ENCODE peak calls at places on chromosomes 1 and 21, in seven cellular contexts. Y, R, J, U, M, D and L are unnamed samples.

GRCh38 chr1:7915826-7916225 is 24.8 kb downstream of the TNFRSF9 start:
- DNase-seq in Y (no peak), M (peak), D (no peak), R (no peak), U (no peak), J (no peak), L (no peak)

GRCh38 chr1:206631085-206631509 is 4.2 kb upstream of the DYRK3 start:
- DNase-seq in D (peak), R (no peak), J (no peak), U (peak), M (no peak), Y (peak), L (no peak)

GRCh38 chr1:115373305-115373704 is 35.3 kb upstream of the NGF start:
- DNase-seq in J (no peak), R (no peak), M (no peak), D (no peak), U (peak), Y (no peak), L (no peak)

GRCh38 chr1:109371271-109371739 is 26.4 kb downstream of the SORT1 start:
- DNase-seq in D (no peak), J (no peak), U (peak), Y (peak), M (no peak), R (peak), L (no peak)

GRCh38 chr1:48469616-48470500 is 2.1 kb downstream of the SPATA6 start:
- DNase-seq in Y (peak), R (peak), J (peak), D (peak), U (peak), M (no peak), L (no peak)

GRCh38 chr21:17402885-17403477 is 109.9 kb upstream of the CXADR start:
- DNase-seq in U (peak), R (no peak), D (no peak), Y (no peak), M (no peak), J (no peak), L (no peak)

GRCh38 chr1:45913183-45913924 is 109.9 kb downstream of the MAST2 start:
- DNase-seq in D (peak), Y (peak), R (peak), J (no peak), M (no peak), U (peak), L (peak)

GRCh38 chr1:212401838-212402582 is 12.7 kb downstream of the PACC1 start:
- DNase-seq in R (no peak), U (peak), J (no peak), Y (no peak), M (no peak), D (no peak), L (no peak)

GRCh38 chr1:234969011-234969441 is 159.6 kb downstream of the TOMM20 start:
- DNase-seq in J (no peak), U (peak), Y (no peak), D (no peak), R (no peak), M (no peak), L (no peak)

GRCh38 chr1:234721476-234722266 is 111.7 kb upstream of the IRF2BP2 start:
- DNase-seq in J (no peak), D (peak), R (peak), Y (peak), U (peak), M (no peak), L (no peak)

GRCh38 chr1:199007423-199007822 is 368.6 kb downstream of the PTPRC start:
- DNase-seq in Y (peak), M (no peak), D (no peak), R (no peak), J (peak), U (no peak), L (no peak)

GRCh38 chr1:206510371-206510770 is 3.0 kb downstream of the RASSF5 start:
- DNase-seq in Y (peak), D (no peak), J (no peak), U (no peak), R (no peak), M (no peak), L (no peak)

GRCh38 chr1:244319283-244320132 is 132.2 kb downstream of the ADSS2 start:
- DNase-seq in R (no peak), U (peak), D (no peak), Y (no peak), J (no peak), M (no peak), L (no peak)

GRCh38 chr1:51624851-51625250 is 8.0 kb downstream of the OSBPL9 start:
- DNase-seq in M (no peak), R (no peak), Y (no peak), J (no peak), U (peak), D (no peak), L (no peak)

GRCh38 chr1:176693697-176694329 is 230.8 kb downstream of the PAPPA2 start:
- DNase-seq in Y (peak), J (no peak), M (no peak), D (no peak), R (no peak), U (peak), L (no peak)

GRCh38 chr1:221887091-221887746 is 145.3 kb upstream of the DUSP10 start:
- DNase-seq in Y (peak), J (peak), M (no peak), R (peak), U (peak), D (peak), L (no peak)

GRCh38 chr1:221888218-221888617 is 146.3 kb upstream of the DUSP10 start:
- DNase-seq in M (no peak), R (no peak), D (no peak), Y (no peak), J (no peak), U (no peak), L (no peak)

GRCh38 chr1:221884821-221885220 is 142.9 kb upstream of the DUSP10 start:
- DNase-seq in J (no peak), R (no peak), U (peak), Y (no peak), D (no peak), M (no peak), L (no peak)

GRCh38 chr1:221887758-221888157 is 145.9 kb upstream of the DUSP10 start:
- DNase-seq in D (no peak), U (no peak), J (no peak), Y (no peak), M (no peak), R (no peak), L (no peak)

DNA sequence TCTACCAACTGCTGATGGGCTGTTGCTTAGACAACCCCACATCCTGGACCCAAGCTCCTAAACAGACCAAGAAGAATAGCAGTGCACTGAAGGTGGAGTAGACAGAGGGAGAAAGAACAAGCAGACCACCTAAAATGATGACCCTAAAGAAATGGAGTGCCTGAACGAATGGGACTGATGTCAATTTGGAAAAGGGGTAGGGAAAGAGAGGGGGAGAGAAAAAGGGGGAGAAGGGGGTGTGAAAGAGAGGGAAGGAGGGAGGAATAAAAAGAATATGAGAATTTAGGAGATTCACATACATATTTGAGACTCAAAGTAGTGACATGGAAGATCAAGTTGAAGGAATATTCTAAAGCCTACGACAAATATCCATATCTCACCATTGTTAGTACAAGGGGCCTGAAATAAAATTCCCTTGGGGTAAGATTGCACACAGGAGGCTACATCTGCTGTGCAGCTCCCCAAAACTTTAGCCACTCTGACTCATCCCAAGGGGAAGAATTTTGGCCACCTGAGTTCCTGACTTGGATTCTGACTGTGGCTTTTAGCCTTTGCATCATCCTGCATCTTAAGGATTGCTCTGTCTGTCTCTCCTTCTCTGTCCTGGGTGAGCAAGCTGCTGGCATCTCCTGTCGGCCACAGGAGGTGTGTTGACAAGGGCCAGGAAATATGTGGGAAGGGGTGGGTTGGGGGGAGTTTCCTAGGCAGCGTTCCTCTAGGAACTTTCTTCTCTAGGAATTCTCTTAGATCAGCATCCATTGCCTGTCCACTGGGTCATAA is 144.6 kb upstream of the DUSP10 start:
- DNase-seq in Y (no peak), R (no peak), J (no peak), D (no peak), U (no peak), M (no peak), L (no peak)
- H3K27ac ChIP-seq in Y (no peak), R (no peak), J (no peak), D (no peak), U (peak), M (no peak), L (no peak)

DNA sequence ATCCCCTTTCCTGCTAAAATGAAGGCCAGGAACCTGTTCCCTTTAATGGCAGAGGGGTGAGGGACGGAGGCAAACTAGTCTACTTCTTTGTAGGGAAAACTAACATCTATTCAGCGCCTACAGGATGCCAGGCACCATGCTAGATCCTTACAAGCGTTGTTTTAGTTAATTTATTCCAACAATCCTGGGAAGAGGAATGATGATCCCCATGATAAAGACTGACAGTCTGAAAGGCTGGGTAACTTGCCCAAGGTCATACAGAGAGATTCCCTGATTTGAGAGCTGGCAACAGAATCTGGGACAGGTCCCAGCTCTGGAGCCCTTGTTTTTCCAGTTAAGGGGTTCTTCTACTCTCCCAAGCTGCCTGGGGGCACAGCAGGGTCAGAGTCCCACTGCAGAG is 662 bp upstream of the E2F2 start:
- DNase-seq in M (no peak), U (no peak), Y (no peak), J (no peak), R (no peak), D (no peak), L (no peak)
- H3K27ac ChIP-seq in M (no peak), U (no peak), Y (peak), J (peak), R (peak), D (no peak), L (no peak)

DNA sequence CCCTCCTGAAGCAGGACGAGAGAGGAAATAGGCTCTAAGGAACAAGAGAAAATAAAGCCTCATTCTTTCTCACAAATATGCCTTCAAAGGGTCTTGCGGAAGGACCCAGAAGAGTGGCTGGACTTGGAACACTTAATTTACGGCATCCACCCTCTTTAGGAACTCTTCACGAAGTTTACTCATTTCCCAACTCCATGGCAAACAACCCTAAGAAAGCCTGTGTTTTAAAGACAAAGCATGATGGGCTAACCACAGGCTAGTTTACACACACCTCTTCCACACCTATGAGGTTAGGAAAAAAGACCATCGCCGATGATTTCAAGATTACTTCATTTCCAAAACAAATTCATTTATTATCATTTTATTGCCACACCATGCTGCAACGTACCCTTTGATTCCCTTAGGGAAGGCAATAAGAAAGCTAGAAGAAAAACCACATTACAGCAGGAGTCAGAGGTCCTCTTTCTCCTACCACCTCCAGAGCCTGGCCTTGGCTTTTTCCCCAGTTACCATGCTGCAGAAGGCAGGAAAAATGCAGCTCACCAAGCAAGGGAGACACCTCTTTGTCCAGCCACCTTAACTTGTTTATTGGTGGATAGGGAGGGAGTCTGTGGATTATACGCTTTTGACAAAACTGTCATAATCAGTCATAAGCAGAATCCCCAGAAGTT is 29.6 kb downstream of the CHI3L2 start:
- DNase-seq in M (no peak), D (no peak), J (no peak), Y (no peak), U (no peak), R (no peak), L (no peak)
- H3K27ac ChIP-seq in M (no peak), D (no peak), J (no peak), Y (no peak), U (no peak), R (no peak), L (no peak)

DNA sequence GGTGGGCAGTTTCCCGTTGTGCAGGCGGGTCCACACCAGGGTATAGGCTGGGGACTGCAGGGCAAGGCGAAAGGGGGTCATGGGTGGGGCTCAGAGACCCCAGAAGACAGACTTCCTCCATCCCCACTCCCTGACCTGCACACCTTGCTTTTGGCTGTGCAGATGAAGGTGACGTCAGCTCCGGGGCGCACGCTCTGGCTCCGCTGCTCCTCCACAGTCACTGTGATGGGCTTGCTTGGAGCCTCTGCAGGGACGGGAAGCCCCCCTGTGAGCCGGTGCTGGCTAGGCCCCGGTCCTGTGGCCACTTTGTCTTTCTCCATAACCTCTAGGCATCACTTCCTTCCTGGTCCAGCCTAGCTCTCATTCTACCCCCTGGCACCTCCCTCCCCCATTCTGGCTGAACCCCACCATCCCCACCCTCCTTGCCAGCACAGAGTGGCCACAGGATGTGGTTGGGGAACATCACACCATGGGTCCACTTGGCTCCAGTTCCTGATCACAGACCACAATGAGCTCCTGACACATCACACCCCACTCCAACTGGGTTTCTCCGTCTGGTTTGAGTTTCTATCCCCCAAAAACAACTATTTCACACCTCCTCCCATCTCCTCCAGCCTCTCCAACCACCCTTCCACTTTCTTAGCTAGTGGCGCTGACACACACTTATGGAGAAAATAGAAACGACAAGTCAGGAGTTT is 45.2 kb downstream of the LDLRAD2 start:
- DNase-seq in M (no peak), D (no peak), J (no peak), R (no peak), U (no peak), Y (no peak), L (no peak)
- H3K27ac ChIP-seq in M (no peak), D (no peak), J (no peak), R (peak), U (no peak), Y (peak), L (no peak)

DNA sequence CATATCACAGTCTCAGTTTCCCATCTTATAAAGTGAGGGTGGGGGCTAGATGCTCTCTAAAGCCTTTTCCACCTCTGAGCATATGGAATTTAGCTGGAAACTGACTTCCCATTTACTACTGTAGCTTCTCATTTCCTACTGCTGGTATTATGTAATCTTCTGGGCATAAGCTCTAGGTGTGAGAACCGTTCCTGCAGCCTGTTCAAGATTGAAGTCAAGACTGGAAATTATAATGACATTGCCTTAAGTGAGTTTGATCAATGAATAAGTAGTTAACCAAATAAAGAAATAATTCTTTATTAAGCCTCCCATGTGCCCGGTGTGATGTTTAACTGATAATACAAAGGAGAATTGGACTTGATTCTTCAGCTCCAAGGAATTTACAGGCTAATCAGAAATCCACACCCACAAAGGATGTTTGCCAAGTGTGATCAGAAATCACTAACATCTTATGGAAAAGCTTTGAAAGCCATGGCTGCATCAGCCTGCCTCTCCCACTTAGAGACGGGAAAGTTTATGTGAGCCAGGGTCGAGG is 36.5 kb upstream of the PRELP start:
- DNase-seq in D (no peak), J (no peak), Y (no peak), M (no peak), R (no peak), U (no peak), L (no peak)
- H3K27ac ChIP-seq in D (no peak), J (no peak), Y (no peak), M (no peak), R (peak), U (no peak), L (no peak)